ENCODE peak calls at places on chromosomes 12 and 14, in nine cellular contexts. R, Q, K, X, G, J, D, C and Y are unnamed samples.

GRCh38 chr14:99232406-99233214 is 39.4 kb downstream of the BCL11B start:
- DNase-seq in R (no peak), Q (no peak), K (no peak), X (no peak), G (no peak), J (no peak), D (no peak), C (no peak), Y (no peak)

GRCh38 chr14:94575730-94576585 is 5.3 kb upstream of the SERPINA5 start:
- DNase-seq in R (peak; percentile 67), Q (no peak), K (no peak), X (peak; percentile 53), G (peak; percentile 9), J (no peak), D (peak; percentile 36), C (no peak), Y (peak; percentile 21)

GRCh38 chr14:60654303-60654925 is 5.1 kb upstream of the SIX1 start:
- DNase-seq in R (peak; percentile 54), Q (no peak), K (no peak), X (peak; percentile 57), G (no peak), J (no peak), D (no peak), C (peak; percentile 44), Y (peak; percentile 76)

GRCh38 chr12:49642370-49642802 is 19.0 kb downstream of the PRPF40B start:
- DNase-seq in R (no peak), Q (no peak), K (peak; percentile 82), X (no peak), G (no peak), J (no peak), D (no peak), C (no peak), Y (no peak)

GRCh38 chr14:43356984-43357545 is 1150.0 kb downstream of the FSCB start:
- DNase-seq in R (no peak), Q (no peak), K (no peak), X (no peak), G (no peak), J (no peak), D (no peak), C (no peak), Y (no peak)

GRCh38 chr12:6613776-6614512 is 6.8 kb upstream of the CHD4 start:
- DNase-seq in R (peak; percentile 99), Q (peak; percentile 37), K (peak; percentile 81), X (peak; percentile 95), G (peak; percentile 54), J (peak; percentile 100), D (peak; percentile 96), C (peak; percentile 88), Y (peak; percentile 99)

GRCh38 chr12:94027561-94027960 is 120.8 kb upstream of the PLXNC1 start:
- DNase-seq in R (no peak), Q (no peak), K (no peak), X (no peak), G (no peak), J (no peak), D (no peak), C (no peak), Y (no peak)

GRCh38 chr12:6821674-6822433 is at the start of gene GPR162:
- DNase-seq in R (peak; percentile 48), Q (no peak), K (no peak), X (peak; percentile 49), G (no peak), J (peak; percentile 61), D (no peak), C (peak; percentile 87), Y (peak; percentile 48)

GRCh38 chr12:8697120-8697475 is 693 bp upstream of the RIMKLB start:
- DNase-seq in R (peak; percentile 43), Q (peak; percentile 76), K (peak; percentile 12), X (peak; percentile 44), G (no peak), J (peak; percentile 21), D (no peak), C (no peak), Y (peak; percentile 27)

GRCh38 chr14:76257842-76258397 is 106.2 kb downstream of the GPATCH2L start:
- DNase-seq in R (no peak), Q (no peak), K (no peak), X (no peak), G (no peak), J (no peak), D (no peak), C (no peak), Y (no peak)

GRCh38 chr14:23727566-23728335 is 91.6 kb downstream of the DHRS2 start:
- DNase-seq in R (peak; percentile 51), Q (peak; percentile 52), K (peak; percentile 44), X (peak; percentile 71), G (no peak), J (peak; percentile 27), D (peak; percentile 1), C (peak; percentile 58), Y (peak; percentile 26)

GRCh38 chr12:50156641-50157040 is 10.5 kb downstream of the CERS5 start:
- DNase-seq in R (no peak), Q (no peak), K (no peak), X (no peak), G (no peak), J (no peak), D (no peak), C (no peak), Y (no peak)

GRCh38 chr12:111322336-111323250 is 46.3 kb downstream of the PHETA1 start:
- DNase-seq in R (no peak), Q (no peak), K (no peak), X (no peak), G (no peak), J (no peak), D (no peak), C (no peak), Y (no peak)

GRCh38 chr14:92897922-92898599 is 24.9 kb upstream of the CHGA start:
- DNase-seq in R (peak; percentile 2), Q (no peak), K (no peak), X (no peak), G (no peak), J (no peak), D (no peak), C (no peak), Y (no peak)

GRCh38 chr12:75177997-75178396 is 31.6 kb downstream of the KCNC2 start:
- DNase-seq in R (peak; percentile 90), Q (no peak), K (peak; percentile 82), X (peak; percentile 93), G (no peak), J (peak; percentile 94), D (peak; percentile 84), C (no peak), Y (peak; percentile 95)

GRCh38 chr14:50920482-50921225 is 23.6 kb downstream of the PYGL start:
- DNase-seq in R (peak; percentile 95), Q (no peak), K (no peak), X (peak; percentile 69), G (no peak), J (peak; percentile 78), D (peak; percentile 76), C (no peak), Y (peak; percentile 90)

GRCh38 chr14:75980856-75981255 is 939 bp downstream of the TGFB3 start:
- DNase-seq in R (peak; percentile 41), Q (no peak), K (no peak), X (no peak), G (no peak), J (peak; percentile 36), D (no peak), C (peak; percentile 12), Y (no peak)

GRCh38 chr14:33806905-33807304 is 144.0 kb downstream of the EGLN3 start:
- DNase-seq in R (no peak), Q (no peak), K (no peak), X (no peak), G (no peak), J (no peak), D (no peak), C (no peak), Y (no peak)

GRCh38 chr12:19070341-19070740 is 59.2 kb upstream of the PLEKHA5 start:
- DNase-seq in R (no peak), Q (no peak), K (no peak), X (no peak), G (no peak), J (no peak), D (no peak), C (no peak), Y (no peak)

GRCh38 chr12:113439606-113440030 is 17.4 kb downstream of the SDSL start:
- DNase-seq in R (peak; percentile 37), Q (peak; percentile 35), K (peak; percentile 41), X (peak; percentile 66), G (no peak), J (peak; percentile 35), D (no peak), C (peak; percentile 80), Y (peak; percentile 31)

GRCh38 chr12:84756961-84757360 is 155.6 kb downstream of the SLC6A15 start:
- DNase-seq in R (peak; percentile 50), Q (no peak), K (no peak), X (peak; percentile 5), G (no peak), J (peak; percentile 15), D (peak; percentile 76), C (no peak), Y (peak; percentile 73)

GRCh38 chr12:24034160-24034559 is 84.7 kb upstream of the SOX5 start:
- DNase-seq in R (no peak), Q (no peak), K (no peak), X (no peak), G (no peak), J (peak; percentile 38), D (no peak), C (peak; percentile 41), Y (peak; percentile 11)

GRCh38 chr14:51593397-51593796 is 58.3 kb upstream of the FRMD6 start:
- DNase-seq in R (no peak), Q (peak; percentile 30), K (no peak), X (peak; percentile 46), G (no peak), J (peak; percentile 76), D (no peak), C (no peak), Y (no peak)

GRCh38 chr12:108819920-108820699 is 37.3 kb downstream of the SSH1 start:
- DNase-seq in R (no peak), Q (no peak), K (no peak), X (no peak), G (no peak), J (no peak), D (no peak), C (no peak), Y (no peak)

GRCh38 chr14:34715108-34715863 is 893 bp upstream of the CFL2 start:
- DNase-seq in R (peak; percentile 17), Q (no peak), K (no peak), X (no peak), G (no peak), J (peak; percentile 12), D (no peak), C (no peak), Y (no peak)

GRCh38 chr12:116945901-116946550 is 35.3 kb downstream of the FBXW8 start:
- DNase-seq in R (no peak), Q (no peak), K (no peak), X (no peak), G (no peak), J (no peak), D (no peak), C (no peak), Y (no peak)

GRCh38 chr14:51014086-51014485 is 69.8 kb upstream of the PYGL start:
- DNase-seq in R (peak; percentile 96), Q (no peak), K (no peak), X (peak; percentile 29), G (no peak), J (peak; percentile 87), D (peak; percentile 75), C (no peak), Y (peak; percentile 67)

GRCh38 chr14:67370830-67371229 is 10.7 kb downstream of the EIF2S1 start:
- DNase-seq in R (no peak), Q (no peak), K (no peak), X (peak; percentile 66), G (no peak), J (no peak), D (no peak), C (no peak), Y (peak; percentile 26)

GRCh38 chr14:23485311-23485710 is 15.8 kb downstream of the NGDN start:
- DNase-seq in R (no peak), Q (no peak), K (no peak), X (no peak), G (no peak), J (no peak), D (no peak), C (no peak), Y (no peak)